ENCODE peak calls at places on chromosomes 7 and 10, in eight cellular contexts. F, J, L, T, U, D, O and A are unnamed samples.

GRCh38 chr7:151008143-151008510 is 16.2 kb downstream of the ATG9B start:
- DNase-seq in F (no peak), J (no peak), L (no peak), T (no peak), U (no peak), D (no peak), O (no peak), A (no peak)

GRCh38 chr7:37052673-37053072 is 328.4 kb upstream of the AOAH start:
- DNase-seq in F (no peak), J (no peak), L (peak), T (peak), U (peak), D (no peak), O (peak), A (no peak)

GRCh38 chr7:81676813-81677212 is 93.0 kb downstream of the HGF start:
- DNase-seq in F (no peak), J (no peak), L (no peak), T (no peak), U (no peak), D (no peak), O (peak), A (no peak)

GRCh38 chr10:87053577-87054181 is 33.6 kb downstream of the FAM25A start:
- DNase-seq in F (no peak), J (no peak), L (no peak), T (no peak), U (no peak), D (no peak), O (no peak), A (no peak)

GRCh38 chr10:23344251-23344841 is at the start of gene C10orf67:
- DNase-seq in F (peak), J (peak), L (peak), T (peak), U (peak), D (peak), O (no peak), A (peak)

GRCh38 chr10:13089345-13089744 is 10.6 kb upstream of the OPTN start:
- DNase-seq in F (no peak), J (no peak), L (no peak), T (no peak), U (no peak), D (no peak), O (no peak), A (no peak)

GRCh38 chr7:25834050-25834449 is 317.9 kb upstream of the NFE2L3 start:
- DNase-seq in F (no peak), J (no peak), L (no peak), T (no peak), U (no peak), D (no peak), O (no peak), A (no peak)

GRCh38 chr10:29479081-29479917 is 155.5 kb downstream of the SVIL start:
- DNase-seq in F (no peak), J (no peak), L (no peak), T (peak), U (no peak), D (peak), O (peak), A (no peak)

GRCh38 chr10:112261281-112261822 is 21.8 kb upstream of the TECTB start:
- DNase-seq in F (no peak), J (no peak), L (no peak), T (no peak), U (no peak), D (no peak), O (no peak), A (no peak)

GRCh38 chr10:90947025-90947960 is 26.4 kb upstream of the ANKRD1 start:
- DNase-seq in F (no peak), J (no peak), L (no peak), T (no peak), U (no peak), D (no peak), O (no peak), A (no peak)

GRCh38 chr10:68517188-68517587 is 10.1 kb downstream of the SLC25A16 start:
- DNase-seq in F (no peak), J (no peak), L (no peak), T (no peak), U (no peak), D (no peak), O (no peak), A (no peak)

GRCh38 chr7:30911561-30911969 is at the start of gene AQP1:
- DNase-seq in F (peak), J (no peak), L (no peak), T (no peak), U (no peak), D (peak), O (no peak), A (no peak)

DNA sequence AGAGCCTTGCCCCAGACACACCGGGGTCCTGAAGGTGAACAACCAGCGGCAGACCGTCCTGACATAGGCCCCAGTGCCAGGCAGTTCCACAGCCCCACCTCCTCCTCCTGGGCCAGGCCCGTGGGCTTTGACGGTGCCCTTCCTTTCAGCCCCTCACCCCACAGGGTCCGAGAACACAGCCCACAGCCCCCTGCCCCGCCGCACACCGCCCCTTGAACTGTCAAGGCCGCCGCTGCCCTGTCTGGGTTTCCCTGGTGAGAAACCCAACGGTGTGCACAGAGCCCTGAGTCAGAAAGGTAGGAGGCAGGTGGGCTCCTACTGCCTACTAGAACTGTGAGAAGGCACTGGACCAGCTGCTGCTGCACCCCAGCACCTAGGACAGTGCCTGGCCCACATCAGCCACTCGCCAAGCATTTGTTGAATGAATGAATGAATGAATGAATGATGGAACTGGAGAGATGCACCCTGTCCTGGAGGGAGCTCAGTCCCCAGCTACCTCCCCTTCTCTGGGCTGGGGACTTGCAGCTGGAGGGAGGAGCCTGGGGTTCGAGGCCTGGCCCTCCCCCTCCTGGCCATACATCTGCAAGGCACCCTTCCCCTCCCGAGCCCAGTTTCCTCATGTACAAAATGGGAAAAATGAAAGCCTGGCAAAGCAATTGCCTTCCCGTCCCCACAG is 117.9 kb downstream of the SLIT1 start:
- DNase-seq in F (no peak), J (no peak), L (no peak), T (no peak), U (no peak), D (no peak), O (no peak), A (peak)
- TF ChIP-seq CTCF in F (no peak), J (no peak), L (no peak), T (no peak), U (peak), D (no peak), O (no peak), A (no peak)

GRCh38 chr10:84665883-84666463 is 337.6 kb downstream of the CCSER2 start:
- DNase-seq in F (no peak), J (no peak), L (peak), T (peak), U (no peak), D (no peak), O (peak), A (peak)
- TF ChIP-seq CTCF in F (peak), J (peak), L (peak), T (peak), U (peak), D (no peak), O (peak), A (peak)

DNA sequence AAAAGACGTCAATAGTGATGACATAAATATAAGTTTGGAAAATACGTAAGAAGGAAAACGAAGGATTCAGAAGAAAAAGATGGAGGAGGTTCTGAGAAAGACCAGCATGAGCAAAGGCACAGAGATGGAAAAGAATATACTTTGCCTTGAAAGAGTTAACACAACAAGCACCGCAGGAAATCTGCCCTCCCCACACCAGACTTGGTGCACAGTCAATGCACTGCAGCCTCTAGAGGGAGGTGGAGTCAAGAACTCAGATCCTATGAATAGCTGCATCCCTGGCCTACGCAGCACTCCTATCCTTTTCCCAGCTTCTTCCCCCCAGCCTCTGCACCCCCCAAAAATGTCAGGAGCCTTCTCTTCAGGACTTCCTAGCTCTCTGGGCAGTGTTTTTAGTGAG is 1370.6 kb upstream of the LRRTM3 start:
- DNase-seq in F (no peak), J (no peak), L (no peak), T (no peak), U (no peak), D (no peak), O (peak), A (no peak)
- TF ChIP-seq CTCF in F (no peak), J (no peak), L (no peak), T (no peak), U (no peak), D (no peak), O (no peak), A (no peak)

GRCh38 chr10:35640951-35641429 is 1.1 kb downstream of the FZD8 start:
- DNase-seq in F (peak), J (peak), L (peak), T (peak), U (peak), D (peak), O (peak), A (peak)
- TF ChIP-seq CTCF in F (no peak), J (no peak), L (no peak), T (no peak), U (peak), D (no peak), O (no peak), A (no peak)